ENCODE peak calls at places on chromosomes 12 and 14, in four cellular contexts. D, V, K and L are unnamed samples.

GRCh38 chr12:5549011-5549410 is 117.1 kb downstream of the NTF3 start:
- DNase-seq in V (no peak), D (no peak), K (no peak), L (no peak)

GRCh38 chr14:37262649-37263048 is 64.9 kb downstream of the MIPOL1 start:
- DNase-seq in D (no peak), K (no peak), V (no peak), L (no peak)

GRCh38 chr14:100786131-100786530 is 39.8 kb upstream of the MEG3 start:
- DNase-seq in V (no peak), D (no peak), K (peak; percentile 20), L (no peak)

GRCh38 chr12:64685076-64685475 is 74.1 kb downstream of the GNS start:
- DNase-seq in D (no peak), V (no peak), K (no peak), L (no peak)

GRCh38 chr12:124721501-124722154 is 142.0 kb downstream of the SCARB1 start:
- DNase-seq in V (no peak), K (no peak), D (no peak), L (no peak)

GRCh38 chr12:51773145-51773869 is 75.2 kb downstream of the FIGNL2 start:
- DNase-seq in D (peak; percentile 90), K (no peak), V (no peak), L (no peak)

GRCh38 chr12:62260733-62261683 is 804 bp downstream of the USP15 start:
- DNase-seq in K (peak; percentile 21), V (peak; percentile 68), D (peak; percentile 44), L (no peak)

GRCh38 chr12:49827351-49828099 is 688 bp downstream of the NCKAP5L start:
- DNase-seq in K (peak; percentile 52), V (peak; percentile 87), D (peak; percentile 48), L (peak; percentile 82)

GRCh38 chr12:108307006-108307405 is 32.1 kb downstream of the CMKLR1 start:
- DNase-seq in V (no peak), D (no peak), K (no peak), L (no peak)

GRCh38 chr14:64247186-64247585 is 47.0 kb downstream of the ESR2 start:
- DNase-seq in K (no peak), D (no peak), V (no peak), L (no peak)

GRCh38 chr14:66405158-66405557 is 81.0 kb upstream of the CCDC196 start:
- DNase-seq in V (peak; percentile 45), D (peak; percentile 12), K (no peak), L (no peak)

GRCh38 chr12:106956048-106956935 is 585 bp downstream of the TMEM263 start:
- DNase-seq in K (peak; percentile 54), V (peak; percentile 86), D (peak; percentile 63), L (peak; percentile 83)

GRCh38 chr12:66130267-66131066 is at the start of gene LLPH:
- DNase-seq in D (peak; percentile 97), K (peak; percentile 81), V (peak; percentile 89), L (peak; percentile 77)

GRCh38 chr12:262113-262512 is 523 bp downstream of the SLC6A13 start:
- DNase-seq in D (no peak), V (no peak), K (no peak), L (no peak)

GRCh38 chr14:60757617-60758016 is 23.1 kb downstream of the MNAT1 start:
- DNase-seq in V (no peak), D (peak; percentile 98), K (no peak), L (no peak)

GRCh38 chr14:100589071-100589759 is 2.0 kb upstream of the BEGAIN start:
- DNase-seq in V (no peak), K (no peak), D (no peak), L (no peak)

DNA sequence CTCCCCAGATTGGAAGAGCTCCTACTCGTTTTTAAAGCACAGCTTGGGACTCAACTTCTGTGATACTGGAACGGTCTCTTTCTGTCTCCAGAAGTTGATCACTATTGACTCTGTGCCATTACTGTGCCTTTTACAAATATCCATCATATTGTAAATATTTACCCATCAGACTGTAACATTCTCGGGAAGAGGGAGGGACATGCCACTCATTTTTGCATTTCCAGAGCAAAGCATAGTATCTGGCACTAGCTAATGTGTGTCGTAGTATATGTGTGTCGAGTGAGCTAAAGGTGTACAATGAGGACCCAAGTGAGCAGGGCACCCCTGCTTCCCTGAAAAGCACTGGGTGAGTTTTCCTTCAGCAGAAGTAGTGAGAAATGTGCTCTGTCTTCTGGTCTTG is 24.0 kb upstream of the GSG1 start:
- DNase-seq in D (peak; percentile 86), K (no peak), V (no peak), L (no peak)
- H3K4me3 ChIP-seq in D (no peak overlapping the region), K (no peak overlapping the region), V (no peak overlapping the region), L (no peak overlapping the region)

GRCh38 chr12:121932176-121932536 is 13.8 kb downstream of the CFAP251 start:
- DNase-seq in D (no peak), K (no peak), V (no peak), L (no peak)

GRCh38 chr12:121932914-121933521 is 14.6 kb downstream of the CFAP251 start:
- DNase-seq in V (no peak), D (no peak), K (no peak), L (no peak)

GRCh38 chr12:121937654-121938053 is 19.3 kb downstream of the CFAP251 start:
- DNase-seq in K (no peak), V (no peak), D (no peak), L (no peak)

GRCh38 chr12:121933522-121934317 is 15.3 kb downstream of the CFAP251 start:
- DNase-seq in D (no peak), V (peak; percentile 55), K (no peak), L (peak; percentile 18)

DNA sequence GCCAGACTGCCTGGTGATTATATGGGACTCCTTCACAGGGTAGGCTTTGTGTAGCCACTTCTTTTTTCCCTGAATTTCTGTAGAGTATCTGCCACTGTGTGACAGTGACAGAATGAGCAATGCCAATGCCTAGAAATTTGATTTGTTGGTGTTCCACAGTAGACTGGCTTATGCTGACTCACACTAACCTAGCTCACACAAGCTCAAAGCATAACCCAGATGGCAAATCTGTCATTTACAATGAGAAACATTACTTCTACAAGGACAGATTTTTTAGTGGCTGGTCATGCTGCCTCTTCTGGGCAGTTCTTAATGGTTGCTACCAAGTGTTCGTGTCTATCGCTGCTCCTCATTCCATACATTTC is 15.9 kb downstream of the CFAP251 start:
- DNase-seq in V (no peak), D (no peak), K (no peak), L (no peak)
- H3K4me3 ChIP-seq in V (no peak overlapping the region), D (no peak overlapping the region), K (no peak overlapping the region), L (no peak overlapping the region)

GRCh38 chr14:53620890-53621289 is 335.7 kb downstream of the BMP4 start:
- DNase-seq in D (no peak), V (no peak), K (no peak), L (no peak)
- H3K4me3 ChIP-seq in D (no peak overlapping the region), V (no peak overlapping the region), K (no peak overlapping the region), L (no peak overlapping the region)

GRCh38 chr14:23577004-23577681 is 1.4 kb downstream of the JPH4 start:
- DNase-seq in V (peak; percentile 52), D (no peak), K (no peak), L (no peak)

GRCh38 chr14:23579311-23579630 is 681 bp upstream of the JPH4 start:
- DNase-seq in K (no peak), V (no peak), D (no peak), L (no peak)

GRCh38 chr14:23579739-23580138 is 1.1 kb upstream of the JPH4 start:
- DNase-seq in K (no peak), D (no peak), V (no peak), L (no peak)

GRCh38 chr14:23578560-23579310 is at the start of gene JPH4:
- DNase-seq in V (no peak), D (no peak), K (no peak), L (no peak)

GRCh38 chr14:23577710-23578392 is 739 bp downstream of the JPH4 start:
- DNase-seq in K (no peak), V (no peak), D (no peak), L (no peak)
- H3K4me3 ChIP-seq in K (no peak overlapping the region), V (peak overlapping the region; percentile 23), D (no peak overlapping the region), L (no peak overlapping the region)

GRCh38 chr12:95810411-95810810 is 19.8 kb upstream of the NTN4 start:
- DNase-seq in D (peak; percentile 33), K (no peak), V (no peak), L (no peak)
- H3K4me3 ChIP-seq in D (no peak overlapping the region), K (no peak overlapping the region), V (no peak overlapping the region), L (no peak overlapping the region)

DNA sequence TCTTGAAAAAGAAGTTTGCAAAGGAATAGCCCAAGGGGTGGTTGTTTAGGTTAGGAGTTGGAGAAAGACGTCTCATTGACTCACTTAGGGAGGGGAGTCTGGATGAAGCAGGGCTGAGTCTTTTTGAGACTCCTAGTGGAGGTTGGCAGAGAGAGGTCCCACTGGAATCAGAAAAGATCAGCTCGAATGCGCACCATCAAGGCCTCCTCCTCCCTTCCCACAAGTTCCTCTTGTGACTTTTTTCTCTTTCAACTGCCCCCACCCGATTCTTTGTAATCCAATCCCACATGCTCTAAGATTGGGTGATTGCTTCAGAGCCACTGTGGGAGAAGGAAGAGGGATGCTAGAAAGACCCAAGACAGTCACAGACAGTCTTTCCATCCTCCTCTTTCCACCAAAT is 2.0 kb downstream of the ARHGEF40 start:
- DNase-seq in V (no peak), D (no peak), K (no peak), L (no peak)
- H3K4me3 ChIP-seq in V (no peak overlapping the region), D (no peak overlapping the region), K (peak overlapping the region; percentile 73), L (peak overlapping the region; percentile 81)